ENCODE peak calls at places on chromosomes 4 and X, in nine cellular contexts. One of them, this sample, is unnamed.

GRCh38 chrX:10749113-10749512 is 128.7 kb upstream of the MID1 start:
- DNase-seq in progenitor cell of endocrine pancreas: no peak
- DNase-seq in naive thymus-derived CD8-positive, alpha-beta T cell: no peak
- DNase-seq in NCI-H1092 treated with DMSO at 0.1 percent for 48 hours: no peak
- DNase-seq in mesothelial cell of epicardium: no peak
- DNase-seq in epithelial cell of esophagus: peak; percentile 59
- DNase-seq in activated CD4-positive, alpha-beta T cell treated with anti-CD3 and anti-CD28 coated beads, Interleukin-2, amount 50 U/mL, for 1 hour: no peak
- DNase-seq in activated CD4-positive, CD25-positive, alpha-beta regulatory T cell: no peak
- DNase-seq in activated T-cell treated with anti-CD3 and anti-CD28 coated beads, Interleukin-2, amount 50 U/mL, for 72 hours: no peak
- DNase-seq in this sample: no peak

GRCh38 chr4:96016615-96017299 is 176.9 kb downstream of the PDHA2 start:
- DNase-seq in progenitor cell of endocrine pancreas: no peak
- DNase-seq in naive thymus-derived CD8-positive, alpha-beta T cell: no peak
- DNase-seq in NCI-H1092 treated with DMSO at 0.1 percent for 48 hours: no peak
- DNase-seq in mesothelial cell of epicardium: no peak
- DNase-seq in epithelial cell of esophagus: peak; percentile 86
- DNase-seq in activated CD4-positive, alpha-beta T cell treated with anti-CD3 and anti-CD28 coated beads, Interleukin-2, amount 50 U/mL, for 1 hour: no peak
- DNase-seq in activated CD4-positive, CD25-positive, alpha-beta regulatory T cell: no peak
- DNase-seq in activated T-cell treated with anti-CD3 and anti-CD28 coated beads, Interleukin-2, amount 50 U/mL, for 72 hours: no peak
- DNase-seq in this sample: no peak

GRCh38 chr4:175351473-175351872 is 433.3 kb downstream of the ADAM29 start:
- DNase-seq in progenitor cell of endocrine pancreas: no peak
- DNase-seq in naive thymus-derived CD8-positive, alpha-beta T cell: no peak
- DNase-seq in NCI-H1092 treated with DMSO at 0.1 percent for 48 hours: no peak
- DNase-seq in mesothelial cell of epicardium: no peak
- DNase-seq in epithelial cell of esophagus: no peak
- DNase-seq in activated CD4-positive, alpha-beta T cell treated with anti-CD3 and anti-CD28 coated beads, Interleukin-2, amount 50 U/mL, for 1 hour: no peak
- DNase-seq in activated CD4-positive, CD25-positive, alpha-beta regulatory T cell: no peak
- DNase-seq in activated T-cell treated with anti-CD3 and anti-CD28 coated beads, Interleukin-2, amount 50 U/mL, for 72 hours: no peak
- DNase-seq in this sample: no peak

GRCh38 chr4:124173892-124174291 is 538.6 kb downstream of the ANKRD50 start:
- DNase-seq in progenitor cell of endocrine pancreas: no peak
- DNase-seq in naive thymus-derived CD8-positive, alpha-beta T cell: no peak
- DNase-seq in NCI-H1092 treated with DMSO at 0.1 percent for 48 hours: no peak
- DNase-seq in mesothelial cell of epicardium: no peak
- DNase-seq in epithelial cell of esophagus: no peak
- DNase-seq in activated CD4-positive, alpha-beta T cell treated with anti-CD3 and anti-CD28 coated beads, Interleukin-2, amount 50 U/mL, for 1 hour: no peak
- DNase-seq in activated CD4-positive, CD25-positive, alpha-beta regulatory T cell: no peak
- DNase-seq in activated T-cell treated with anti-CD3 and anti-CD28 coated beads, Interleukin-2, amount 50 U/mL, for 72 hours: no peak
- DNase-seq in this sample: no peak

GRCh38 chrX:7614616-7615015 is 228.4 kb upstream of the VCX start:
- DNase-seq in progenitor cell of endocrine pancreas: no peak
- DNase-seq in naive thymus-derived CD8-positive, alpha-beta T cell: no peak
- DNase-seq in NCI-H1092 treated with DMSO at 0.1 percent for 48 hours: peak; percentile 98
- DNase-seq in mesothelial cell of epicardium: no peak
- DNase-seq in epithelial cell of esophagus: no peak
- DNase-seq in activated CD4-positive, alpha-beta T cell treated with anti-CD3 and anti-CD28 coated beads, Interleukin-2, amount 50 U/mL, for 1 hour: no peak
- DNase-seq in activated CD4-positive, CD25-positive, alpha-beta regulatory T cell: no peak
- DNase-seq in activated T-cell treated with anti-CD3 and anti-CD28 coated beads, Interleukin-2, amount 50 U/mL, for 72 hours: no peak
- DNase-seq in this sample: no peak

GRCh38 chr4:120056249-120056648 is 10.4 kb downstream of the MAD2L1 start:
- DNase-seq in progenitor cell of endocrine pancreas: no peak
- DNase-seq in naive thymus-derived CD8-positive, alpha-beta T cell: no peak
- DNase-seq in NCI-H1092 treated with DMSO at 0.1 percent for 48 hours: peak; percentile 20
- DNase-seq in mesothelial cell of epicardium: no peak
- DNase-seq in epithelial cell of esophagus: peak; percentile 20
- DNase-seq in activated CD4-positive, alpha-beta T cell treated with anti-CD3 and anti-CD28 coated beads, Interleukin-2, amount 50 U/mL, for 1 hour: no peak
- DNase-seq in activated CD4-positive, CD25-positive, alpha-beta regulatory T cell: no peak
- DNase-seq in activated T-cell treated with anti-CD3 and anti-CD28 coated beads, Interleukin-2, amount 50 U/mL, for 72 hours: no peak
- DNase-seq in this sample: no peak

GRCh38 chrX:103615781-103616180 is 8.0 kb downstream of the TCEAL3 start:
- DNase-seq in progenitor cell of endocrine pancreas: no peak
- DNase-seq in naive thymus-derived CD8-positive, alpha-beta T cell: no peak
- DNase-seq in NCI-H1092 treated with DMSO at 0.1 percent for 48 hours: no peak
- DNase-seq in mesothelial cell of epicardium: no peak
- DNase-seq in epithelial cell of esophagus: no peak
- DNase-seq in activated CD4-positive, alpha-beta T cell treated with anti-CD3 and anti-CD28 coated beads, Interleukin-2, amount 50 U/mL, for 1 hour: no peak
- DNase-seq in activated CD4-positive, CD25-positive, alpha-beta regulatory T cell: no peak
- DNase-seq in activated T-cell treated with anti-CD3 and anti-CD28 coated beads, Interleukin-2, amount 50 U/mL, for 72 hours: no peak
- DNase-seq in this sample: no peak

GRCh38 chr4:2797545-2798305 is 4.8 kb downstream of the SH3BP2 start:
- DNase-seq in progenitor cell of endocrine pancreas: no peak
- DNase-seq in naive thymus-derived CD8-positive, alpha-beta T cell: no peak
- DNase-seq in NCI-H1092 treated with DMSO at 0.1 percent for 48 hours: peak; percentile 45
- DNase-seq in mesothelial cell of epicardium: no peak
- DNase-seq in epithelial cell of esophagus: no peak
- DNase-seq in activated CD4-positive, alpha-beta T cell treated with anti-CD3 and anti-CD28 coated beads, Interleukin-2, amount 50 U/mL, for 1 hour: peak; percentile 61
- DNase-seq in activated CD4-positive, CD25-positive, alpha-beta regulatory T cell: no peak
- DNase-seq in activated T-cell treated with anti-CD3 and anti-CD28 coated beads, Interleukin-2, amount 50 U/mL, for 72 hours: peak; percentile 31
- DNase-seq in this sample: peak; percentile 68

GRCh38 chrX:73913580-73913979 is 350.6 kb downstream of the CHIC1 start:
- DNase-seq in progenitor cell of endocrine pancreas: no peak
- DNase-seq in naive thymus-derived CD8-positive, alpha-beta T cell: no peak
- DNase-seq in NCI-H1092 treated with DMSO at 0.1 percent for 48 hours: no peak
- DNase-seq in mesothelial cell of epicardium: no peak
- DNase-seq in epithelial cell of esophagus: peak; percentile 10
- DNase-seq in activated CD4-positive, alpha-beta T cell treated with anti-CD3 and anti-CD28 coated beads, Interleukin-2, amount 50 U/mL, for 1 hour: no peak
- DNase-seq in activated CD4-positive, CD25-positive, alpha-beta regulatory T cell: no peak
- DNase-seq in activated T-cell treated with anti-CD3 and anti-CD28 coated beads, Interleukin-2, amount 50 U/mL, for 72 hours: no peak
- DNase-seq in this sample: no peak

GRCh38 chr4:174663254-174663653 is 141.0 kb upstream of the HPGD start:
- DNase-seq in progenitor cell of endocrine pancreas: no peak
- DNase-seq in naive thymus-derived CD8-positive, alpha-beta T cell: no peak
- DNase-seq in NCI-H1092 treated with DMSO at 0.1 percent for 48 hours: no peak
- DNase-seq in mesothelial cell of epicardium: no peak
- DNase-seq in epithelial cell of esophagus: peak; percentile 45
- DNase-seq in activated CD4-positive, alpha-beta T cell treated with anti-CD3 and anti-CD28 coated beads, Interleukin-2, amount 50 U/mL, for 1 hour: no peak
- DNase-seq in activated CD4-positive, CD25-positive, alpha-beta regulatory T cell: no peak
- DNase-seq in activated T-cell treated with anti-CD3 and anti-CD28 coated beads, Interleukin-2, amount 50 U/mL, for 72 hours: no peak
- DNase-seq in this sample: no peak

GRCh38 chrX:71095555-71095970 is at the start of gene FOXO4:
- DNase-seq in progenitor cell of endocrine pancreas: peak; percentile 67
- DNase-seq in naive thymus-derived CD8-positive, alpha-beta T cell: peak; percentile 88
- DNase-seq in NCI-H1092 treated with DMSO at 0.1 percent for 48 hours: peak; percentile 76
- DNase-seq in mesothelial cell of epicardium: peak; percentile 88
- DNase-seq in epithelial cell of esophagus: peak; percentile 83
- DNase-seq in activated CD4-positive, alpha-beta T cell treated with anti-CD3 and anti-CD28 coated beads, Interleukin-2, amount 50 U/mL, for 1 hour: peak; percentile 86
- DNase-seq in activated CD4-positive, CD25-positive, alpha-beta regulatory T cell: peak; percentile 72
- DNase-seq in activated T-cell treated with anti-CD3 and anti-CD28 coated beads, Interleukin-2, amount 50 U/mL, for 72 hours: peak; percentile 84
- DNase-seq in this sample: peak; percentile 85

GRCh38 chr4:74374561-74375327 is 9.8 kb downstream of the EREG start:
- DNase-seq in progenitor cell of endocrine pancreas: no peak
- DNase-seq in naive thymus-derived CD8-positive, alpha-beta T cell: no peak
- DNase-seq in NCI-H1092 treated with DMSO at 0.1 percent for 48 hours: no peak
- DNase-seq in mesothelial cell of epicardium: no peak
- DNase-seq in epithelial cell of esophagus: peak; percentile 100
- DNase-seq in activated CD4-positive, alpha-beta T cell treated with anti-CD3 and anti-CD28 coated beads, Interleukin-2, amount 50 U/mL, for 1 hour: no peak
- DNase-seq in activated CD4-positive, CD25-positive, alpha-beta regulatory T cell: no peak
- DNase-seq in activated T-cell treated with anti-CD3 and anti-CD28 coated beads, Interleukin-2, amount 50 U/mL, for 72 hours: peak; percentile 24
- DNase-seq in this sample: no peak

GRCh38 chr4:97841512-97841911 is 301.8 kb downstream of the STPG2 start:
- DNase-seq in progenitor cell of endocrine pancreas: no peak
- DNase-seq in naive thymus-derived CD8-positive, alpha-beta T cell: no peak
- DNase-seq in NCI-H1092 treated with DMSO at 0.1 percent for 48 hours: no peak
- DNase-seq in mesothelial cell of epicardium: no peak
- DNase-seq in epithelial cell of esophagus: no peak
- DNase-seq in activated CD4-positive, alpha-beta T cell treated with anti-CD3 and anti-CD28 coated beads, Interleukin-2, amount 50 U/mL, for 1 hour: no peak
- DNase-seq in activated CD4-positive, CD25-positive, alpha-beta regulatory T cell: no peak
- DNase-seq in activated T-cell treated with anti-CD3 and anti-CD28 coated beads, Interleukin-2, amount 50 U/mL, for 72 hours: no peak
- DNase-seq in this sample: no peak

GRCh38 chr4:89434364-89434988 is 126.9 kb upstream of the GPRIN3 start:
- DNase-seq in progenitor cell of endocrine pancreas: no peak
- DNase-seq in naive thymus-derived CD8-positive, alpha-beta T cell: peak; percentile 63
- DNase-seq in NCI-H1092 treated with DMSO at 0.1 percent for 48 hours: peak; percentile 74
- DNase-seq in mesothelial cell of epicardium: no peak
- DNase-seq in epithelial cell of esophagus: peak; percentile 56
- DNase-seq in activated CD4-positive, alpha-beta T cell treated with anti-CD3 and anti-CD28 coated beads, Interleukin-2, amount 50 U/mL, for 1 hour: no peak
- DNase-seq in activated CD4-positive, CD25-positive, alpha-beta regulatory T cell: no peak
- DNase-seq in activated T-cell treated with anti-CD3 and anti-CD28 coated beads, Interleukin-2, amount 50 U/mL, for 72 hours: peak; percentile 17
- DNase-seq in this sample: peak; percentile 58

GRCh38 chrX:43840265-43840664 is 42.0 kb downstream of the MAOB start:
- DNase-seq in progenitor cell of endocrine pancreas: no peak
- DNase-seq in naive thymus-derived CD8-positive, alpha-beta T cell: no peak
- DNase-seq in NCI-H1092 treated with DMSO at 0.1 percent for 48 hours: no peak
- DNase-seq in mesothelial cell of epicardium: no peak
- DNase-seq in epithelial cell of esophagus: no peak
- DNase-seq in activated CD4-positive, alpha-beta T cell treated with anti-CD3 and anti-CD28 coated beads, Interleukin-2, amount 50 U/mL, for 1 hour: no peak
- DNase-seq in activated CD4-positive, CD25-positive, alpha-beta regulatory T cell: no peak
- DNase-seq in activated T-cell treated with anti-CD3 and anti-CD28 coated beads, Interleukin-2, amount 50 U/mL, for 72 hours: no peak
- DNase-seq in this sample: no peak

GRCh38 chr4:80322716-80323115 is 12.8 kb upstream of the CFAP299 start:
- DNase-seq in progenitor cell of endocrine pancreas: no peak
- DNase-seq in naive thymus-derived CD8-positive, alpha-beta T cell: peak; percentile 18
- DNase-seq in NCI-H1092 treated with DMSO at 0.1 percent for 48 hours: peak; percentile 13
- DNase-seq in mesothelial cell of epicardium: no peak
- DNase-seq in epithelial cell of esophagus: peak; percentile 79
- DNase-seq in activated CD4-positive, alpha-beta T cell treated with anti-CD3 and anti-CD28 coated beads, Interleukin-2, amount 50 U/mL, for 1 hour: no peak
- DNase-seq in activated CD4-positive, CD25-positive, alpha-beta regulatory T cell: no peak
- DNase-seq in activated T-cell treated with anti-CD3 and anti-CD28 coated beads, Interleukin-2, amount 50 U/mL, for 72 hours: no peak
- DNase-seq in this sample: no peak